ENCODE peak calls at places on chromosomes 13 and 19, in six cellular contexts. J is ovary, C is epithelial cell of esophagus, Q is GM23338, R is neural progenitor cell, Y is dorsolateral prefrontal cortex. H is an unnamed sample.

GRCh38 chr13:98626298-98626940 is 49.5 kb upstream of the STK24 start:
- DNase-seq in J (no peak), C (no peak), Q (no peak), R (no peak), Y (no peak), H (no peak)

GRCh38 chr19:33094504-33095067 is 13.6 kb downstream of the GPATCH1 start:
- DNase-seq in J (no peak), C (peak), Q (no peak), R (no peak), Y (no peak), H (no peak)

GRCh38 chr13:113669871-113670341 is 2.9 kb downstream of the GRK1 start:
- DNase-seq in J (no peak), C (no peak), Q (no peak), R (no peak), Y (peak), H (no peak)

GRCh38 chr19:42436006-42436405 is 6.7 kb downstream of the CXCL17 start:
- DNase-seq in J (no peak), C (no peak), Q (no peak), R (no peak), Y (no peak), H (no peak)

GRCh38 chr19:35451278-35452096 is 3.4 kb downstream of the FFAR2 start:
- DNase-seq in J (no peak), C (no peak), Q (no peak), R (no peak), Y (no peak), H (peak)

GRCh38 chr19:40363128-40363527 is 14.6 kb downstream of the PLD3 start:
- DNase-seq in J (no peak), C (no peak), Q (no peak), R (no peak), Y (no peak), H (no peak)

GRCh38 chr13:71290963-71291937 is 575.8 kb downstream of the DACH1 start:
- DNase-seq in J (peak), C (peak), Q (no peak), R (no peak), Y (no peak), H (peak)

GRCh38 chr19:11887618-11888531 is at the start of gene ZNF69:
- DNase-seq in J (peak), C (peak), Q (peak), R (peak), Y (peak), H (peak)

GRCh38 chr13:20988033-20988908 is 73.1 kb downstream of the LATS2 start:
- DNase-seq in J (no peak), C (no peak), Q (no peak), R (no peak), Y (no peak), H (no peak)

GRCh38 chr19:3270908-3271307 is 46.4 kb downstream of the CELF5 start:
- DNase-seq in J (no peak), C (peak), Q (peak), R (peak), Y (peak), H (peak)

GRCh38 chr13:98105929-98106336 is 37.0 kb upstream of the FARP1 start:
- DNase-seq in J (no peak), C (no peak), Q (no peak), R (no peak), Y (no peak), H (no peak)

GRCh38 chr13:109743706-109744453 is 42.5 kb downstream of the IRS2 start:
- DNase-seq in J (no peak), C (peak), Q (no peak), R (no peak), Y (no peak), H (peak)

GRCh38 chr19:46601318-46602224 is at the start of gene CALM3:
- DNase-seq in J (peak), C (no peak), Q (peak), R (peak), Y (peak), H (peak)

GRCh38 chr13:23069571-23069970 is 111.2 kb upstream of the SGCG start:
- DNase-seq in J (no peak), C (peak), Q (no peak), R (no peak), Y (no peak), H (no peak)

GRCh38 chr19:38277549-38277948 is 13.2 kb downstream of the SPINT2 start:
- DNase-seq in J (no peak), C (peak), Q (no peak), R (no peak), Y (no peak), H (no peak)

GRCh38 chr19:7941895-7942596 is 1.4 kb downstream of the TIMM44 start:
- DNase-seq in J (no peak), C (no peak), Q (no peak), R (no peak), Y (no peak), H (no peak)
- H3K4me3 ChIP-seq in J (no peak), C (peak), Q (peak), R (peak), Y (peak), H (peak)

GRCh38 chr13:45441633-45442032 is 23.1 kb upstream of the COG3 start:
- DNase-seq in J (no peak), C (peak), Q (no peak), R (no peak), Y (no peak), H (peak)
- TF ChIP-seq CTCF in J (no peak), C (peak), Q (peak), R (no peak), Y (no peak), H (peak)

GRCh38 chr19:18522124-18522861 is 423 bp upstream of the ELL start:
- DNase-seq in J (peak), C (peak), Q (peak), R (peak), Y (peak), H (peak)
- H3K4me3 ChIP-seq in J (peak), C (peak), Q (peak), R (peak), Y (peak), H (peak)

GRCh38 chr19:13089139-13089856 is 13.4 kb downstream of the LYL1 start:
- DNase-seq in J (no peak), C (no peak), Q (peak), R (peak), Y (no peak), H (peak)
- TF ChIP-seq CTCF in J (no peak), C (peak), Q (peak), R (peak), Y (no peak), H (peak)

DNA sequence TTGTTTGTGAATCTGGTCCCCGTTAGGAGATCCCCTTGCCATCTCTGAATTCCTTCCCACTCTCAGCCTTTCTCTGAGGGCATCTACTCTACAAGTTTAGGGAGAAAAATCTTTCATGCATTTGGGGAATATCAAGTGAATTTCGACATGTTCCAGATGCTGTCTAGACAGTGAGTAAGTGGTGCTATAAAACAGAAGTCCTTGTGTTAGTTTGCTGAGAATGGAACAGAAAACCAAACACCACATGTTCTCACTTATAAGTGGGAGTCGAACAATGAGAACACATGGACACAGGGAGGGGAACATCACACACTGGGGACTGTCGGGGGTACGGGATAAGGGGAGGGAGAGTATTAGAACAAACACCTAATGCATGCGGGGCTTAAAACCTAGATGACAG is 5.1 kb downstream of the OR7A10 start:
- DNase-seq in J (no peak), C (no peak), Q (no peak), R (no peak), Y (no peak), H (no peak)
- H3K4me3 ChIP-seq in J (no peak), C (no peak), Q (no peak), R (no peak), Y (no peak), H (no peak)

GRCh38 chr19:16514383-16515019 is 18.3 kb downstream of the C19orf44 start:
- DNase-seq in J (no peak), C (no peak), Q (peak), R (no peak), Y (no peak), H (no peak)
- TF ChIP-seq CTCF in J (no peak), C (peak), Q (no peak), R (no peak), Y (no peak), H (no peak)

GRCh38 chr13:106374631-106375030 is 160.8 kb downstream of the EFNB2 start:
- DNase-seq in J (no peak), C (no peak), Q (no peak), R (no peak), Y (no peak), H (no peak)

GRCh38 chr13:106372199-106373160 is 163.0 kb downstream of the EFNB2 start:
- DNase-seq in J (no peak), C (peak), Q (no peak), R (no peak), Y (no peak), H (peak)

GRCh38 chr13:106373989-106374572 is 161.4 kb downstream of the EFNB2 start:
- DNase-seq in J (no peak), C (peak), Q (no peak), R (no peak), Y (no peak), H (peak)

GRCh38 chr13:106375085-106375484 is 160.4 kb downstream of the EFNB2 start:
- DNase-seq in J (no peak), C (no peak), Q (no peak), R (no peak), Y (no peak), H (no peak)

GRCh38 chr13:106373304-106373988 is 162.0 kb downstream of the EFNB2 start:
- DNase-seq in J (no peak), C (no peak), Q (no peak), R (no peak), Y (no peak), H (peak)
- H3K4me3 ChIP-seq in J (no peak), C (no peak), Q (no peak), R (no peak), Y (no peak), H (peak)

GRCh38 chr19:51607920-51608562 is 22.2 kb downstream of the SIGLEC5 start:
- DNase-seq in J (peak), C (peak), Q (peak), R (peak), Y (peak), H (peak)
- TF ChIP-seq CTCF in J (peak), C (peak), Q (peak), R (peak), Y (peak), H (peak)

DNA sequence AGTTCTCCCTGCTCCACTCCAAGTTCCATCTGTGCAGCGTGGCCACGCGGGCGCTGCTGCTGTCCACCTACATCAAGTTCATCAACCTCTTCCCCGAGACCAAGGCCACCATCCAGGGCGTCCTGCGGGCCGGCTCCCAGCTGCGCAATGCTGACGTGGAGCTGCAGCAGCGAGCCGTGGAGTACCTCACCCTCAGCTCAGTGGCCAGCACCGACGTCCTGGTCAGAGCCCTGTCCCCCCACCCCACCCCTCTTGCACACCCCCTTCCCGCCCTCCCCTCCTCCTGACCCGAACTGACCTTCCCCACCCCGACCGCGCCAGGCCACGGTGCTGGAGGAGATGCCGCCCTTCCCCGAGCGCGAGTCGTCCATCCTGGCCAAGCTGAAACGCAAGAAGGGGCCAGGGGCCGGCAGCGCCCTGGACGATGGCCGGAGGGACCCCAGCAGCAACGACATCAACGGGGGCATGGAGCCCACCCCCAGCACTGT is 11.6 kb downstream of the FUZ start:
- DNase-seq in J (no peak), C (no peak), Q (no peak), R (no peak), Y (no peak), H (no peak)
- H3K4me3 ChIP-seq in J (peak), C (no peak), Q (peak), R (peak), Y (peak), H (no peak)

GRCh38 chr13:81025091-81025490 is 684.2 kb upstream of the SPRY2 start:
- DNase-seq in J (no peak), C (no peak), Q (no peak), R (no peak), Y (no peak), H (no peak)

GRCh38 chr13:81017525-81018152 is 676.7 kb upstream of the SPRY2 start:
- DNase-seq in J (no peak), C (peak), Q (peak), R (peak), Y (no peak), H (peak)

GRCh38 chr13:81018936-81019335 is 678.0 kb upstream of the SPRY2 start:
- DNase-seq in J (no peak), C (no peak), Q (no peak), R (no peak), Y (no peak), H (no peak)

GRCh38 chr13:81021284-81021683 is 680.4 kb upstream of the SPRY2 start:
- DNase-seq in J (no peak), C (no peak), Q (no peak), R (no peak), Y (no peak), H (no peak)

DNA sequence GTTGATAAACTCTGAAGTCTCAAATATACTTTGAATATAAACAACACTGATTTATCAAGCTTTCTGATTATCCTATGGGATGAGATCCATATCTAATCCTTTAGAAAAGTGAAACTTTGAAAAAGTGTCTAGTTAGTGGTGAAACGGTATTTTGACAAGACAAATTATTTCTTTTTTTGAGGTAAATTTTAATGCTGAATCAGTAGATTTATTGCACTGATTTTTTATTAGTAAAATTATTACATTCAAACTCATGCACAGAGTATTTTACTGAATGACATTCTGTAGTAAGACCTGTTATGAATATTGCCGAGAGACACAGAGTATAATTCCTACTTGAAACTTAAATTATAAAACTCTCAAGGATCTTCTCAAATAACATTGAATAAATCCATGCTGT is 679.1 kb upstream of the SPRY2 start:
- DNase-seq in J (no peak), C (no peak), Q (no peak), R (no peak), Y (no peak), H (no peak)
- TF ChIP-seq CTCF in J (no peak), C (no peak), Q (no peak), R (no peak), Y (no peak), H (no peak)